ENCODE peak calls at places on chromosomes 6 and 20, in seven cellular contexts. Z is left ventricle myocardium inferior, R is RPMI7951, W is lung microvascular endothelial cell, K is astrocyte of the cerebellum, S is Caki2, H is T-helper 1 cell. E is an unnamed sample.

GRCh38 chr20:297925-298754 is 770 bp downstream of the ZCCHC3 start:
- DNase-seq in Z (peak; percentile 68), R (peak; percentile 85), W (peak; percentile 48), K (no peak), S (peak; percentile 74), H (no peak), E (peak; percentile 83)

GRCh38 chr6:159130846-159131245 is 38.4 kb upstream of the FNDC1 start:
- DNase-seq in Z (no peak), R (no peak), W (no peak), K (no peak), S (no peak), H (no peak), E (no peak)

GRCh38 chr6:45421700-45422540 is 44.2 kb upstream of the SUPT3H start:
- DNase-seq in Z (peak; percentile 54), R (peak; percentile 85), W (peak; percentile 18), K (no peak), S (peak; percentile 80), H (peak; percentile 37), E (peak; percentile 51)

GRCh38 chr6:5422321-5422915 is 161.1 kb downstream of the FARS2 start:
- DNase-seq in Z (no peak), R (peak; percentile 32), W (peak; percentile 80), K (peak; percentile 28), S (peak; percentile 10), H (no peak), E (no peak)

GRCh38 chr20:55386686-55387085 is 618.6 kb downstream of the CBLN4 start:
- DNase-seq in Z (no peak), R (no peak), W (no peak), K (no peak), S (no peak), H (no peak), E (no peak)

GRCh38 chr6:17021539-17021889 is 80.3 kb upstream of the STMND1 start:
- DNase-seq in Z (no peak), R (no peak), W (no peak), K (no peak), S (no peak), H (no peak), E (no peak)

GRCh38 chr6:129730477-129731165 is 20.6 kb upstream of the ARHGAP18 start:
- DNase-seq in Z (no peak), R (peak; percentile 43), W (peak; percentile 68), K (no peak), S (peak; percentile 60), H (no peak), E (no peak)

GRCh38 chr6:46221221-46221793 is 50.5 kb upstream of the ENPP5 start:
- DNase-seq in Z (no peak), R (peak; percentile 23), W (peak; percentile 55), K (peak; percentile 23), S (peak; percentile 6), H (no peak), E (no peak)

GRCh38 chr6:46378882-46379405 is 112.3 kb downstream of the RCAN2 start:
- DNase-seq in Z (no peak), R (peak; percentile 3), W (no peak), K (no peak), S (no peak), H (no peak), E (no peak)

GRCh38 chr6:111769365-111770127 is 103.7 kb downstream of the FYN start:
- DNase-seq in Z (no peak), R (peak; percentile 25), W (no peak), K (no peak), S (no peak), H (no peak), E (no peak)

GRCh38 chr20:3744806-3745685 is 12.6 kb downstream of the HSPA12B start:
- DNase-seq in Z (peak; percentile 70), R (peak; percentile 89), W (no peak), K (peak; percentile 4), S (peak; percentile 83), H (peak; percentile 72), E (peak; percentile 79)